ENCODE peak calls at places on chromosomes 12 and 14, in ten cellular contexts. H is ACHN; D is aorta; C is activated effector memory CD4-positive, alpha-beta T cell treated with Interleukin-2 at 50 U/mL for 16 hours; B is SK-N-DZ; N is foreskin fibroblast; F is activated T-helper 1 cell treated with anti-CD3 and anti-CD28 coated beads, Interleukin-2, amount 50 U/mL, for 16 hours; T is activated CD4-positive, CD25-positive, alpha-beta regulatory T cell; P is EH; Z is mesendoderm. G is an unnamed sample.

GRCh38 chr12:99766408-99766807 is 118.9 kb downstream of the GARIN6 start:
- DNase-seq in N (no peak), B (no peak), T (no peak), Z (no peak), H (no peak), F (no peak), D (no peak), P (no peak), C (no peak), G (no peak)

GRCh38 chr14:76947078-76947837 is 81.2 kb downstream of the IRF2BPL start:
- DNase-seq in B (peak), Z (peak), H (peak), F (peak), D (peak), N (peak), C (peak), T (peak), P (peak), G (peak)

GRCh38 chr12:1884651-1885050 is 33.8 kb downstream of the CACNA2D4 start:
- DNase-seq in P (no peak), Z (no peak), N (no peak), B (no peak), T (no peak), D (no peak), H (no peak), F (no peak), C (no peak), G (no peak)

GRCh38 chr12:102824218-102824835 is 92.7 kb downstream of the PAH start:
- DNase-seq in T (no peak), D (peak), F (no peak), Z (peak), C (no peak), B (peak), H (peak), P (peak), N (peak), G (no peak)

GRCh38 chr12:83843531-83843930 is 1069.1 kb downstream of the SLC6A15 start:
- DNase-seq in B (no peak), D (no peak), H (no peak), C (no peak), Z (no peak), P (peak), F (no peak), T (no peak), N (no peak), G (peak)

GRCh38 chr12:100672075-100672592 is 98.7 kb downstream of the GAS2L3 start:
- DNase-seq in D (no peak), C (no peak), T (no peak), P (peak), Z (peak), B (peak), N (no peak), H (peak), F (no peak), G (no peak)

GRCh38 chr14:72541546-72541945 is 352.4 kb downstream of the DPF3 start:
- DNase-seq in N (no peak), D (no peak), T (no peak), C (no peak), F (no peak), H (no peak), B (no peak), P (no peak), Z (no peak), G (no peak)

GRCh38 chr12:39354955-39355354 is 88.0 kb downstream of the KIF21A start:
- DNase-seq in T (no peak), Z (peak), N (no peak), B (peak), P (no peak), D (no peak), C (no peak), F (no peak), H (no peak), G (no peak)

GRCh38 chr14:100586520-100587247 is 533 bp downstream of the BEGAIN start:
- DNase-seq in P (peak), T (no peak), Z (no peak), N (peak), B (no peak), H (peak), C (no peak), F (no peak), D (peak), G (no peak)

GRCh38 chr14:34989762-34990161 is 7.0 kb downstream of the SRP54 start:
- DNase-seq in T (no peak), C (no peak), H (no peak), D (no peak), B (no peak), N (no peak), P (no peak), Z (no peak), F (no peak), G (no peak)

GRCh38 chr14:34872822-34873590 is 2.2 kb downstream of the BAZ1A start:
- DNase-seq in P (peak), D (no peak), C (no peak), H (peak), Z (no peak), B (no peak), T (no peak), N (peak), F (no peak), G (peak)

GRCh38 chr12:65535951-65536350 is 257.5 kb downstream of the MSRB3 start:
- DNase-seq in N (no peak), D (no peak), T (no peak), H (peak), Z (no peak), B (no peak), C (no peak), F (no peak), P (peak), G (no peak)

GRCh38 chr12:21852251-21852650 is 77.7 kb upstream of the KCNJ8 start:
- DNase-seq in C (no peak), F (no peak), N (peak), T (no peak), H (peak), D (no peak), P (peak), Z (no peak), B (no peak), G (peak)

GRCh38 chr12:94186461-94187237 is 38.3 kb downstream of the PLXNC1 start:
- DNase-seq in T (no peak), F (no peak), C (no peak), Z (peak), N (peak), B (peak), D (peak), P (peak), H (no peak), G (peak)

GRCh38 chr14:58276208-58276607 is 22.1 kb upstream of the ARID4A start:
- DNase-seq in F (no peak), D (no peak), P (no peak), H (no peak), C (no peak), B (no peak), N (no peak), Z (no peak), T (no peak), G (no peak)

GRCh38 chr12:4178424-4179184 is 95.0 kb upstream of the CCND2 start:
- DNase-seq in H (no peak), N (no peak), F (no peak), D (no peak), P (no peak), T (no peak), B (no peak), Z (no peak), C (no peak), G (no peak)

GRCh38 chr12:124107299-124107698 is 134.3 kb downstream of the ZNF664 start:
- DNase-seq in T (no peak), B (no peak), F (no peak), H (no peak), C (no peak), Z (peak), P (no peak), D (no peak), N (no peak), G (no peak)